ENCODE peak calls at places on chromosomes 12 and 14, in five cellular contexts. Z is AG08395, W is NCI-H82, X is activated T-cell treated with anti-CD3 and anti-CD28 coated beads for 4 hours, B is renal cortical epithelial cell. P is an unnamed sample.

GRCh38 chr12:47717443-47718193 is 7.7 kb downstream of the ENDOU start:
- DNase-seq in Z (peak), W (peak), X (peak), B (peak), P (peak)

GRCh38 chr12:79522237-79522636 is 168.5 kb downstream of the PAWR start:
- DNase-seq in Z (no peak), W (no peak), X (no peak), B (no peak), P (no peak)

GRCh38 chr12:14910090-14910915 is 24.6 kb upstream of the MGP start:
- DNase-seq in Z (no peak), W (no peak), X (no peak), B (peak), P (no peak)

GRCh38 chr12:89968151-89968699 is 259.6 kb upstream of the ATP2B1 start:
- DNase-seq in Z (no peak), W (peak), X (no peak), B (peak), P (no peak)

GRCh38 chr14:75718199-75718598 is 57.2 kb downstream of the TTLL5 start:
- DNase-seq in Z (no peak), W (no peak), X (no peak), B (no peak), P (no peak)

GRCh38 chr12:115194448-115194847 is 510.5 kb upstream of the TBX3 start:
- DNase-seq in Z (no peak), W (no peak), X (no peak), B (no peak), P (no peak)

GRCh38 chr14:105666420-105666819 is 140.0 kb downstream of the TMEM121 start:
- DNase-seq in Z (no peak), W (no peak), X (no peak), B (no peak), P (no peak)

GRCh38 chr12:124691429-124691828 is 124.0 kb upstream of the NCOR2 start:
- DNase-seq in Z (no peak), W (no peak), X (no peak), B (no peak), P (no peak)

GRCh38 chr14:61662437-61663311 is 32.6 kb upstream of the HIF1A start:
- DNase-seq in Z (peak), W (peak), X (peak), B (peak), P (no peak)

GRCh38 chr12:118102070-118102469 is 1.7 kb downstream of the VSIG10 start:
- DNase-seq in Z (no peak), W (no peak), X (no peak), B (peak), P (no peak)

GRCh38 chr12:89453579-89453978 is 71.0 kb downstream of the GALNT4 start:
- DNase-seq in Z (peak), W (no peak), X (no peak), B (peak), P (no peak)

GRCh38 chr14:32567543-32568384 is 238.7 kb downstream of the AKAP6 start:
- DNase-seq in Z (peak), W (no peak), X (no peak), B (peak), P (no peak)

GRCh38 chr14:96772929-96773328 is 24.3 kb upstream of the VRK1 start:
- DNase-seq in Z (no peak), W (no peak), X (no peak), B (no peak), P (no peak)

GRCh38 chr12:113955109-113955970 is 10.8 kb downstream of the RBM19 start:
- DNase-seq in Z (peak), W (peak), X (no peak), B (no peak), P (no peak)

GRCh38 chr12:129215436-129216025 is 362.3 kb downstream of the GLT1D1 start:
- DNase-seq in Z (no peak), W (no peak), X (no peak), B (no peak), P (no peak)

GRCh38 chr14:100665518-100666032 is 61.1 kb upstream of the DLK1 start:
- DNase-seq in Z (peak), W (no peak), X (no peak), B (peak), P (no peak)

GRCh38 chr12:23495472-23495871 is 454.0 kb downstream of the SOX5 start:
- DNase-seq in Z (no peak), W (no peak), X (no peak), B (no peak), P (no peak)

GRCh38 chr12:49806877-49807276 is 21.3 kb downstream of the NCKAP5L start:
- DNase-seq in Z (no peak), W (no peak), X (no peak), B (no peak), P (no peak)

GRCh38 chr14:59354666-59355065 is 110.5 kb downstream of the GPR135 start:
- DNase-seq in Z (peak), W (no peak), X (no peak), B (no peak), P (no peak)

GRCh38 chr14:33563492-33563891 is 387.4 kb downstream of the EGLN3 start:
- DNase-seq in Z (no peak), W (no peak), X (no peak), B (no peak), P (no peak)

GRCh38 chr14:64201296-64201695 is 92.9 kb downstream of the ESR2 start:
- DNase-seq in Z (no peak), W (no peak), X (no peak), B (no peak), P (no peak)

GRCh38 chr12:52754135-52754534 is 23.0 kb downstream of the KRT76 start:
- DNase-seq in Z (no peak), W (no peak), X (no peak), B (no peak), P (no peak)

GRCh38 chr14:30528119-30528518 is 30.8 kb upstream of the G2E3 start:
- DNase-seq in Z (no peak), W (no peak), X (no peak), B (no peak), P (no peak)

GRCh38 chr14:103056322-103057027 is 874 bp downstream of the CDC42BPB start:
- DNase-seq in Z (peak), W (peak), X (no peak), B (no peak), P (no peak)

GRCh38 chr12:108801736-108802665 is 55.4 kb downstream of the SSH1 start:
- DNase-seq in Z (peak), W (peak), X (no peak), B (peak), P (no peak)

GRCh38 chr12:65952737-65953209 is 128.5 kb downstream of the HMGA2 start:
- DNase-seq in Z (no peak), W (no peak), X (no peak), B (no peak), P (no peak)

GRCh38 chr12:116171549-116171948 is 105.9 kb downstream of the MED13L start:
- DNase-seq in Z (no peak), W (no peak), X (no peak), B (no peak), P (no peak)

GRCh38 chr12:23621910-23622309 is 327.6 kb downstream of the SOX5 start:
- DNase-seq in Z (no peak), W (no peak), X (no peak), B (no peak), P (no peak)

GRCh38 chr12:130966443-130967030 is 12.8 kb downstream of the ADGRD1 start:
- DNase-seq in Z (no peak), W (no peak), X (no peak), B (no peak), P (no peak)

GRCh38 chr12:93363854-93364297 is 13.8 kb upstream of the NUDT4 start:
- DNase-seq in Z (no peak), W (no peak), X (no peak), B (no peak), P (no peak)

GRCh38 chr14:76550534-76550933 is 174.6 kb downstream of the ESRRB start:
- DNase-seq in Z (no peak), W (no peak), X (no peak), B (no peak), P (no peak)

GRCh38 chr12:6182279-6182898 is 17.8 kb upstream of the CD9 start:
- DNase-seq in Z (peak), W (no peak), X (no peak), B (peak), P (peak)

GRCh38 chr12:23464241-23464812 is 485.1 kb downstream of the SOX5 start:
- DNase-seq in Z (no peak), W (peak), X (no peak), B (no peak), P (no peak)

GRCh38 chr14:94115068-94115591 is 4.6 kb downstream of the IFI27 start:
- DNase-seq in Z (no peak), W (peak), X (no peak), B (no peak), P (no peak)

GRCh38 chr14:103091883-103092222 is 2.7 kb upstream of the EXOC3L4 start:
- DNase-seq in Z (no peak), W (no peak), X (no peak), B (no peak), P (no peak)

GRCh38 chr12:47758834-47759690 is at the start of gene RAPGEF3:
- DNase-seq in Z (peak), W (peak), X (peak), B (peak), P (peak)

GRCh38 chr12:48695859-48696258 is 13.8 kb upstream of the KANSL2 start:
- DNase-seq in Z (no peak), W (no peak), X (no peak), B (no peak), P (no peak)

GRCh38 chr12:115322275-115322674 is 638.3 kb upstream of the TBX3 start:
- DNase-seq in Z (peak), W (no peak), X (no peak), B (no peak), P (no peak)

P was measured in dorsolateral prefrontal cortex.